ENCODE peak calls at places on chromosome 21, in nine cellular contexts. U is AG04450; Q is CD4-positive, CD25-positive, alpha-beta regulatory T cell; L is tibial nerve; N is HL-60; V is fibroblast of lung; J is thoracic aorta; D is SJSA1; F is adipocyte. C is an unnamed sample.

GRCh38 chr21:31873275-31873695 is 465 bp downstream of the HUNK start:
- DNase-seq in N (no peak), J (no peak), Q (no peak), F (peak), V (no peak), U (no peak), L (no peak), D (no peak), C (no peak)

GRCh38 chr21:46180778-46181391 is 3.4 kb downstream of the SPATC1L start:
- DNase-seq in L (no peak), Q (no peak), D (no peak), V (no peak), U (no peak), N (no peak), F (no peak), J (no peak), C (no peak)

GRCh38 chr21:28798798-28799197 is 193.9 kb downstream of the LTN1 start:
- DNase-seq in V (no peak), U (no peak), L (no peak), D (no peak), F (peak), N (no peak), Q (no peak), J (no peak), C (no peak)

GRCh38 chr21:14742119-14742518 is 196.0 kb upstream of the SAMSN1 start:
- DNase-seq in V (no peak), F (no peak), D (no peak), Q (no peak), N (no peak), U (no peak), L (no peak), J (no peak), C (no peak)

GRCh38 chr21:33019885-33020557 is 5.7 kb upstream of the OLIG2 start:
- DNase-seq in Q (no peak), L (no peak), F (no peak), N (no peak), U (no peak), J (no peak), V (no peak), D (no peak), C (no peak)

GRCh38 chr21:32371913-32372314 is 20.9 kb downstream of the URB1 start:
- DNase-seq in U (peak), Q (peak), J (no peak), L (peak), D (peak), F (peak), V (peak), N (no peak), C (no peak)

GRCh38 chr21:41170442-41170841 is 2.5 kb downstream of the BACE2 start:
- DNase-seq in N (peak), L (peak), V (peak), Q (peak), U (no peak), D (no peak), F (peak), J (no peak), C (peak)

GRCh38 chr21:37546949-37547614 is 180.5 kb downstream of the DYRK1A start:
- DNase-seq in F (no peak), L (no peak), U (no peak), N (peak), D (no peak), Q (no peak), V (peak), J (no peak), C (peak)

GRCh38 chr21:20997308-20997632 is 939 bp upstream of the NCAM2 start:
- DNase-seq in L (no peak), J (no peak), V (no peak), F (peak), U (no peak), N (no peak), Q (no peak), D (no peak), C (no peak)

GRCh38 chr21:34365794-34366193 is 2.0 kb downstream of the KCNE2 start:
- DNase-seq in U (no peak), N (no peak), Q (no peak), V (no peak), J (no peak), D (no peak), L (no peak), F (no peak), C (no peak)

GRCh38 chr21:46428286-46428685 is 30.4 kb upstream of the DIP2A start:
- DNase-seq in U (no peak), J (no peak), Q (no peak), N (no peak), F (no peak), L (no peak), D (no peak), V (no peak), C (no peak)

GRCh38 chr21:36721817-36722216 is 22.9 kb downstream of the SIM2 start:
- DNase-seq in D (no peak), Q (no peak), N (no peak), L (no peak), V (no peak), J (no peak), F (no peak), U (no peak), C (no peak)

GRCh38 chr21:34039678-34040382 is 33.5 kb upstream of the MRPS6 start:
- DNase-seq in N (no peak), J (no peak), D (peak), V (no peak), Q (no peak), F (no peak), L (no peak), U (no peak), C (no peak)

GRCh38 chr21:18023099-18023498 is 203.9 kb upstream of the C21orf91 start:
- DNase-seq in N (no peak), L (no peak), U (no peak), D (no peak), V (no peak), F (no peak), J (no peak), Q (no peak), C (no peak)

GRCh38 chr21:14706712-14707111 is 160.6 kb upstream of the SAMSN1 start:
- DNase-seq in L (no peak), F (no peak), U (no peak), V (no peak), D (no peak), Q (no peak), N (no peak), J (no peak), C (no peak)

GRCh38 chr21:29749223-29749622 is 190.6 kb downstream of the GRIK1 start:
- DNase-seq in F (no peak), J (no peak), U (no peak), L (no peak), V (no peak), N (no peak), D (no peak), Q (no peak), C (no peak)

GRCh38 chr21:41316641-41317392 is at the start of gene FAM3B:
- DNase-seq in U (no peak), N (no peak), F (no peak), Q (no peak), J (no peak), L (no peak), V (no peak), D (no peak), C (no peak)

GRCh38 chr21:28754127-28754611 is 238.5 kb downstream of the LTN1 start:
- DNase-seq in L (no peak), F (peak), V (peak), N (no peak), Q (no peak), J (peak), U (peak), D (peak), C (no peak)

GRCh38 chr21:28342229-28342810 is 650.4 kb downstream of the LTN1 start:
- DNase-seq in F (peak), N (no peak), L (no peak), U (no peak), J (no peak), D (no peak), V (peak), Q (no peak), C (no peak)

GRCh38 chr21:42527127-42527488 is 13.5 kb downstream of the SLC37A1 start:
- DNase-seq in L (no peak), U (no peak), N (no peak), J (no peak), F (no peak), D (no peak), Q (no peak), V (no peak), C (no peak)

GRCh38 chr21:42525676-42526378 is 12.2 kb downstream of the SLC37A1 start:
- DNase-seq in J (no peak), U (no peak), N (no peak), Q (no peak), V (no peak), D (no peak), L (no peak), F (no peak), C (no peak)

GRCh38 chr21:42525228-42525604 is 11.6 kb downstream of the SLC37A1 start:
- DNase-seq in V (no peak), J (no peak), Q (no peak), N (no peak), U (no peak), F (peak), L (no peak), D (no peak), C (no peak)

GRCh38 chr21:42526379-42526727 is 12.7 kb downstream of the SLC37A1 start:
- DNase-seq in D (no peak), V (no peak), F (no peak), L (no peak), Q (no peak), U (no peak), J (no peak), N (no peak), C (no peak)

DNA sequence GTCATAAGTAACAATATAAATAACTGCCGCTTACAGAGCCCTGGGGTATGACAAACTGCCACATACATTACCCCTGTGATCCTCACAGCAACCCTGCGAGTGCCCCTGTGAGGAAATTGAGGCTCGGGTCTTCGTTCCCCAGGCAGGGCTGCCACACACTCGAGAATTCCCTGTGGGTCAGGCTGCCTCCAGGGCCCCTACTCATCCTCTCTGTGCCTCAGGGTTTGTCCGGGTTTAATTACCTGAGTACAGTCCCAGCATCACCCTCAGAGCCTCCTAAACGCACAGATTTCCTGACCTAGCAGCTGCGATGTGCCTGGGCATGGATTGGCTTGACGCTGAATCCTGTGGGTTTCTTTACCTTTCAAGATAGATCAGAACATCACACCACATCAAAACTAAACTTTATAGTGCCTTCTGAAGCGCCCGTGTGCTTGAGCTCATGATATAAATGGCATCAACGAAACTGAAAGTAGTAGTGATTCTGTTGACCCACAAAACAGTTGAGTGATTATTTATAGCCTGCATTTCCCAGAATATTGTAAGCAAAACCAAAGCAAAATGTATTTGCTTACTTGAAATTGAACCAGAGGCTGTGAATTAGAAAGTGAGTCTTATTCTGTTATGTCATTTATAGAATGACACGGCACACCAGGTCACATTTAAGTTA is 14.0 kb downstream of the SLC37A1 start:
- DNase-seq in F (no peak), L (no peak), U (no peak), Q (peak), J (no peak), V (no peak), N (no peak), D (no peak), C (peak)
- H3K4me3 ChIP-seq in F (no peak), L (peak), U (no peak), Q (peak), J (peak), V (no peak), N (no peak), D (no peak), C (peak)

GRCh38 chr21:35428927-35429326 is 379.8 kb upstream of the RUNX1 start:
- DNase-seq in L (peak), V (no peak), N (no peak), J (no peak), U (no peak), Q (no peak), D (no peak), F (no peak), C (no peak)
- H3K4me3 ChIP-seq in L (no peak), V (no peak), N (no peak), J (no peak), U (no peak), Q (no peak), D (no peak), F (peak), C (no peak)

DNA sequence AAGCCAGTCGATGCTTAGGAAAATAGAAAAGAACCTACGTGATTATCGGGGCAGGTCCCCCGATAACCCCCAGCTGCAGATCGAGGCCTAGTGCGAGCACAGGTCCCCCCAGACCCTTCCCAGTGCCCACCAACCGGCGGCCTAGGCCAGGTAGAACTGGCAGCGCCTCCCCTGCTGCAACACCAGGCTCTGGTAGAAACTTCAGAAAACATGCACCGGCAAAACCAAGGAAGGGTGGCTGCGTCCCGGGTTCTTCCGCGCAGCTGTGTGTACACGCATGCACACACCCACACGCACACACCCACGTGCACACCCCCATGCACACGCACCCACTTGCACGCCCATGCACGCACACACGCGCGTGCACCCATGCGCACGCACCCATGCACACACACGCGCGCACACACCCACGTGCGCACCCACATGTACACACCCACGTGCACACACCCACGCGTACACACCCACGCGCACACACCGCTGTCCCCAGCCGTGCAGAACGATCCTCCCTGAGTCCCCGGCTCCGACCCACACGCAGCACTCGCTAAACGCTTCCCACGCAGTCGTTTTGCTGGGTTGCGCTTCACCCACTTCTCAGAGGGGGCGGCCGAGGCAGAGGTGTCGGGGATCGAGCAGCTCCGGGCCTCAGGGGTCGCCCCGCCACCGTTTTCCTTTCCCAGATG is 5.2 kb downstream of the TSPEAR start:
- DNase-seq in U (no peak), L (no peak), F (no peak), N (no peak), D (peak), V (no peak), J (no peak), Q (no peak), C (no peak)
- H3K4me3 ChIP-seq in U (no peak), L (no peak), F (no peak), N (no peak), D (no peak), V (no peak), J (no peak), Q (no peak), C (no peak)

DNA sequence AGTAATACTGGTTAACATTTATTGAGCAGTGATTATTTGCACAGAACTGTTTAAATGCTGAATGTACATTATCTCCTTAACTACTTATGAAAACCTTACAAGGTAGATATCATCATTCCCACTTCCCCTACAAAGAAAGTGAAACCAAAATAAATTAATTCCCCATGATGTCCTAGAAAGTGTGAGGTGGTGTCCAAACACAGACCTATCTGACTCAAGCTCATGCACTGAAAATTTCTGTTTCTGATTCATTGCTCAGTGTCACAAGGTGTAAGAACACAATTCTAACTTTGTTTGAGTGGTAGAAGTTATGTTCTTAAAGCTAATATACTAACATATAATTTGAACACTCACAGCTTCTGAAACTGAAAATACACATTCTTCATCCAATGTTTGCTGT is 178.7 kb downstream of the MRPL39 start:
- DNase-seq in F (no peak), L (no peak), D (no peak), Q (no peak), J (no peak), V (no peak), U (no peak), N (no peak), C (no peak)
- H3K4me3 ChIP-seq in F (no peak), L (no peak), D (no peak), Q (no peak), J (no peak), V (no peak), U (no peak), N (no peak), C (no peak)

DNA sequence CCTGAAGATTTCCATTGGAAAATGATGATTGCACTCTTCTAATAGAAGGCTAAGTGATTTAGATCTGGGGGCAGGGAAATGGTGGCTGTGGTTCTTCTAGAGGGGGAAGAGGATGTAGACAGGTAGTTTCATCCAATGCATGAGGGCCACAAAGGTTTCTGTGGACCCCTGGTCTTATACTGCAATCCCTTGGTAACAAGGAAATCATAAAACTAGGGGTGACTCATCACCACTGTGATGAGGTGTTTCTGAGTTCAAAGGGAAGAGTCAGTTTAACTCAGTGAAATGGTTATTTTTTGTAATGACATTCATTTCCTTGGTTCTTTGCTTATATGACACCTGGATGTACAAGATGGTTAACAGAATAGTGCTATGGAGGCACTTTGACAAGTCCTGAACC is 20.3 kb downstream of the B3GALT5 start:
- DNase-seq in N (no peak), F (peak), V (peak), Q (no peak), L (no peak), J (no peak), U (no peak), D (no peak), C (no peak)
- H3K4me3 ChIP-seq in N (no peak), F (peak), V (no peak), Q (no peak), L (no peak), J (no peak), U (no peak), D (no peak), C (no peak)

GRCh38 chr21:44933199-44933937 is 6.5 kb upstream of the SLX9 start:
- DNase-seq in F (no peak), L (no peak), Q (no peak), N (no peak), D (no peak), V (no peak), J (no peak), U (no peak), C (no peak)
- H3K4me3 ChIP-seq in F (no peak), L (no peak), Q (no peak), N (no peak), D (no peak), V (no peak), J (peak), U (no peak), C (no peak)

GRCh38 chr21:26966978-26967913 is at the start of gene ADAMTS5:
- DNase-seq in F (peak), Q (no peak), L (peak), N (peak), J (no peak), V (peak), D (peak), U (no peak), C (no peak)
- H3K4me3 ChIP-seq in F (peak), Q (no peak), L (peak), N (peak), J (peak), V (peak), D (peak), U (peak), C (no peak)

C was measured in Jurkat, Clone E6-1.